ENCODE peak calls at places on chromosomes 4 and X, in nine cellular contexts. N is tibial nerve, H is suprapubic skin, V is SK-N-SH, Z is stomach, Q is upper lobe of left lung, T is K562, C is sigmoid colon, M is A549. S is an unnamed sample.

GRCh38 chrX:85159644-85160043 is 83.9 kb downstream of the SATL1 start:
- DNase-seq in N (no peak), H (no peak), V (no peak), Z (no peak), Q (no peak), T (no peak), C (no peak), M (no peak), S (no peak)

GRCh38 chr4:84050014-84050413 is 449.1 kb downstream of the NKX6-1 start:
- DNase-seq in N (no peak), H (no peak), V (no peak), Z (no peak), Q (no peak), T (no peak), C (no peak), M (peak), S (no peak)

GRCh38 chr4:177077572-177077971 is 232.1 kb upstream of the NEIL3 start:
- DNase-seq in N (no peak), H (no peak), V (peak), Z (no peak), Q (no peak), T (no peak), C (no peak), M (no peak), S (no peak)

GRCh38 chr4:7808752-7809151 is 130.9 kb downstream of the AFAP1 start:
- DNase-seq in N (no peak), H (peak), V (no peak), Z (no peak), Q (no peak), T (no peak), C (peak), M (peak), S (no peak)

GRCh38 chrX:132413459-132413858 is 75.4 kb downstream of the MBNL3 start:
- DNase-seq in N (no peak), H (no peak), V (no peak), Z (no peak), Q (no peak), T (peak), C (no peak), M (peak), S (no peak)

GRCh38 chr4:76898949-76899640 is 1.2 kb upstream of the SOWAHB start:
- DNase-seq in N (no peak), H (no peak), V (no peak), Z (no peak), Q (no peak), T (no peak), C (no peak), M (no peak), S (no peak)

GRCh38 chr4:146742416-146742815 is 103.7 kb downstream of the POU4F2 start:
- DNase-seq in N (no peak), H (no peak), V (no peak), Z (no peak), Q (no peak), T (no peak), C (no peak), M (no peak), S (no peak)

GRCh38 chr4:121154103-121154515 is 10.0 kb downstream of the TNIP3 start:
- DNase-seq in N (no peak), H (no peak), V (no peak), Z (no peak), Q (no peak), T (no peak), C (no peak), M (no peak), S (no peak)

GRCh38 chr4:185468999-185469398 is 2.5 kb downstream of the CCDC110 start:
- DNase-seq in N (no peak), H (no peak), V (no peak), Z (no peak), Q (no peak), T (no peak), C (no peak), M (no peak), S (no peak)

GRCh38 chr4:16897991-16898827 is at the start of gene LDB2:
- DNase-seq in N (peak), H (peak), V (peak), Z (peak), Q (peak), T (no peak), C (peak), M (no peak), S (no peak)

GRCh38 chr4:7781993-7782392 is 157.7 kb downstream of the AFAP1 start:
- DNase-seq in N (no peak), H (peak), V (no peak), Z (no peak), Q (no peak), T (no peak), C (peak), M (no peak), S (no peak)

GRCh38 chr4:7343950-7344349 is 90.8 kb downstream of the PSAPL1 start:
- DNase-seq in N (no peak), H (no peak), V (no peak), Z (no peak), Q (no peak), T (no peak), C (no peak), M (no peak), S (no peak)

GRCh38 chr4:41967392-41967791 is 14.2 kb upstream of the DCAF4L1 start:
- DNase-seq in N (no peak), H (no peak), V (no peak), Z (no peak), Q (no peak), T (no peak), C (no peak), M (no peak), S (no peak)

GRCh38 chrX:40922307-40922706 is 162.9 kb upstream of the USP9X start:
- DNase-seq in N (no peak), H (no peak), V (peak), Z (no peak), Q (no peak), T (peak), C (no peak), M (peak), S (no peak)

GRCh38 chr4:109072595-109072994 is 229.9 kb downstream of the COL25A1 start:
- DNase-seq in N (peak), H (no peak), V (no peak), Z (no peak), Q (no peak), T (no peak), C (no peak), M (no peak), S (no peak)

GRCh38 chrX:48306175-48306574 is 50.3 kb downstream of the SSX3 start:
- DNase-seq in N (no peak), H (no peak), V (no peak), Z (no peak), Q (no peak), T (peak), C (no peak), M (peak), S (no peak)

GRCh38 chr4:88008133-88008621 is 742 bp downstream of the PKD2 start:
- DNase-seq in N (no peak), H (peak), V (peak), Z (peak), Q (peak), T (peak), C (peak), M (peak), S (no peak)

GRCh38 chr4:52716364-52717151 is 34.7 kb downstream of the ERVMER34-1 start:
- DNase-seq in N (no peak), H (no peak), V (no peak), Z (no peak), Q (no peak), T (no peak), C (no peak), M (no peak), S (no peak)

GRCh38 chr4:48506716-48507115 is 16.7 kb downstream of the ZAR1 start:
- DNase-seq in N (no peak), H (no peak), V (no peak), Z (no peak), Q (no peak), T (no peak), C (no peak), M (no peak), S (no peak)

GRCh38 chr4:6301051-6301731 is 31.5 kb downstream of the WFS1 start:
- DNase-seq in N (no peak), H (no peak), V (no peak), Z (no peak), Q (peak), T (no peak), C (peak), M (no peak), S (no peak)

GRCh38 chrX:42017971-42018370 is 94.6 kb upstream of the CASK start:
- DNase-seq in N (no peak), H (no peak), V (no peak), Z (no peak), Q (no peak), T (no peak), C (no peak), M (no peak), S (no peak)

GRCh38 chr4:183766140-183766539 is 107.0 kb downstream of the TRAPPC11 start:
- DNase-seq in N (no peak), H (no peak), V (no peak), Z (no peak), Q (no peak), T (no peak), C (no peak), M (no peak), S (no peak)

GRCh38 chrX:87517571-87518141 is at the start of gene KLHL4:
- DNase-seq in N (no peak), H (no peak), V (no peak), Z (no peak), Q (no peak), T (no peak), C (no peak), M (peak), S (no peak)

GRCh38 chr4:24713604-24714003 is 81.8 kb upstream of the SOD3 start:
- DNase-seq in N (no peak), H (no peak), V (no peak), Z (no peak), Q (no peak), T (no peak), C (no peak), M (no peak), S (no peak)

GRCh38 chrX:23333842-23334535 is 660 bp upstream of the PTCHD1 start:
- DNase-seq in N (no peak), H (no peak), V (peak), Z (no peak), Q (peak), T (no peak), C (peak), M (no peak), S (no peak)

GRCh38 chr4:27407616-27408015 is 547.0 kb downstream of the STIM2 start:
- DNase-seq in N (no peak), H (no peak), V (no peak), Z (no peak), Q (no peak), T (no peak), C (no peak), M (no peak), S (no peak)

GRCh38 chr4:78058591-78059523 is 1.7 kb downstream of the FRAS1 start:
- DNase-seq in N (peak), H (peak), V (peak), Z (peak), Q (peak), T (no peak), C (peak), M (peak), S (no peak)

GRCh38 chr4:158993895-158994294 is 109.0 kb upstream of the RAPGEF2 start:
- DNase-seq in N (no peak), H (no peak), V (no peak), Z (no peak), Q (no peak), T (no peak), C (no peak), M (no peak), S (no peak)

GRCh38 chrX:109818921-109819320 is 85.9 kb upstream of the ACSL4 start:
- DNase-seq in N (no peak), H (no peak), V (no peak), Z (no peak), Q (no peak), T (no peak), C (no peak), M (no peak), S (no peak)

GRCh38 chr4:138602664-138603063 is 360.5 kb upstream of the SLC7A11 start:
- DNase-seq in N (no peak), H (no peak), V (no peak), Z (no peak), Q (no peak), T (no peak), C (no peak), M (no peak), S (no peak)

GRCh38 chrX:150688911-150689451 is 4.2 kb upstream of the MTMR1 start:
- DNase-seq in N (no peak), H (no peak), V (no peak), Z (no peak), Q (no peak), T (no peak), C (no peak), M (peak), S (no peak)

GRCh38 chr4:21845663-21846062 is 102.9 kb downstream of the KCNIP4 start:
- DNase-seq in N (no peak), H (no peak), V (no peak), Z (no peak), Q (no peak), T (no peak), C (no peak), M (no peak), S (no peak)
- TF ChIP-seq EP300 in N (no peak), H (no peak), V (no peak), Z (no peak), Q (no peak), T (no peak), C (no peak), M (no peak), S (no peak)

GRCh38 chr4:26238782-26239647 is 81.8 kb upstream of the RBPJ start:
- DNase-seq in N (peak), H (no peak), V (no peak), Z (no peak), Q (no peak), T (no peak), C (no peak), M (no peak), S (peak)
- TF ChIP-seq EP300 in N (no peak), H (no peak), V (no peak), Z (no peak), Q (no peak), T (no peak), C (no peak), M (no peak), S (no peak)

GRCh38 chrX:25869761-25870160 is 268.4 kb upstream of the MAGEB18 start:
- DNase-seq in N (no peak), H (no peak), V (no peak), Z (no peak), Q (no peak), T (no peak), C (no peak), M (no peak), S (no peak)
- TF ChIP-seq EP300 in N (no peak), H (no peak), V (no peak), Z (no peak), Q (no peak), T (no peak), C (no peak), M (no peak), S (no peak)

DNA sequence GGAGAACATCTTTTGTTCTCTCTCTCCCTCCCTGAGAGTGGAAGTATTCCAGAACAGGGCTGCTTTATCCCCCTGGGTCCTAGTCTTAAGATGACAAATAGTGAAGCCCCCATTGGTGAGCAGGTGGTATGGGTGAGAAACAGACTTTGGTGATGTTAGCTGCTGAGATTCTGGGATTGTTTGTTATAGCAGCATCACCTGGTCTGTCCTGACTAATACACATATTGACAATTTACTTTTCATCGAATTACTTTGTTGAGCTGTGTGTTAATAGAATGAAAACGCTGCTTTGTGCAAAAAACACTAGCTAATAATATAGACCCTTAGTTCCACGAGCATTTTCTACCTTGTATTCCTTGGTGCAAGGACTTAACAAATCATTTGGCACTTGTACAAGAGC is 133.5 kb downstream of the ASMT start:
- DNase-seq in N (no peak), H (no peak), V (no peak), Z (no peak), Q (no peak), T (no peak), C (no peak), M (no peak), S (no peak)
- TF ChIP-seq EP300 in N (no peak), H (no peak), V (no peak), Z (no peak), Q (no peak), T (no peak), C (no peak), M (no peak), S (no peak)

S was measured in esophagus muscularis mucosa.